ENCODE peak calls at places on chromosomes 4 and X, in seven cellular contexts. S is SK-N-SH, T is H1, O is GM12892, C is K562, W is HepG2, D is GM12878. R is an unnamed sample.

GRCh38 chr4:151144329-151145072 is 45.1 kb downstream of the RPS3A start:
- DNase-seq in S (no peak), T (no peak), C (no peak), D (no peak), W (no peak), O (no peak), R (no peak)

GRCh38 chr4:169359961-169360360 is 89.2 kb upstream of the SH3RF1 start:
- DNase-seq in T (no peak), D (no peak), O (no peak), S (no peak), W (no peak), C (no peak), R (no peak)

GRCh38 chrX:7385131-7385530 is 237.2 kb upstream of the PUDP start:
- DNase-seq in D (no peak), W (no peak), O (no peak), S (no peak), T (no peak), C (no peak), R (no peak)

GRCh38 chr4:54800831-54801530 is 143.2 kb downstream of the KIT start:
- DNase-seq in T (no peak), S (no peak), C (no peak), W (no peak), O (no peak), D (no peak), R (no peak)

GRCh38 chr4:6280365-6280996 is 10.8 kb downstream of the WFS1 start:
- DNase-seq in S (no peak), O (no peak), C (no peak), W (no peak), D (no peak), T (no peak), R (no peak)

GRCh38 chr4:151206241-151207005 is 70.5 kb upstream of the PRSS48 start:
- DNase-seq in O (no peak), S (no peak), W (no peak), T (no peak), C (no peak), D (no peak), R (no peak)

GRCh38 chrX:120755066-120755846 is 120.4 kb downstream of the CT47B1 start:
- DNase-seq in S (no peak), W (peak; percentile 82), D (no peak), O (no peak), C (peak; percentile 15), T (no peak), R (no peak)

GRCh38 chrX:141989802-141990201 is 86.1 kb downstream of the MAGEC1 start:
- DNase-seq in S (no peak), D (no peak), W (no peak), T (no peak), O (no peak), C (no peak), R (no peak)

GRCh38 chrX:136166221-136166855 is 19.0 kb downstream of the FHL1 start:
- DNase-seq in W (no peak), D (no peak), C (peak; percentile 17), O (no peak), T (no peak), S (no peak), R (no peak)

GRCh38 chr4:19711871-19712270 is 539.8 kb upstream of the SLIT2 start:
- DNase-seq in C (no peak), S (no peak), D (no peak), O (no peak), T (no peak), W (no peak), R (no peak)

GRCh38 chr4:149113804-149114430 is 671.7 kb upstream of the NR3C2 start:
- DNase-seq in O (no peak), S (no peak), T (no peak), D (no peak), W (no peak), C (no peak), R (no peak)

GRCh38 chrX:69019073-69019890 is 146.0 kb downstream of the PJA1 start:
- DNase-seq in O (no peak), T (no peak), S (no peak), D (no peak), C (no peak), W (no peak), R (no peak)

GRCh38 chr4:83219344-83219990 is 65.1 kb downstream of the COQ2 start:
- DNase-seq in C (no peak), T (no peak), D (peak; percentile 77), W (no peak), O (no peak), S (no peak), R (no peak)

GRCh38 chr4:73868206-73869129 is 725 bp upstream of the CXCL1 start:
- DNase-seq in S (no peak), O (no peak), D (no peak), C (peak; percentile 39), W (no peak), T (no peak), R (no peak)

GRCh38 chr4:9765091-9765490 is 16.3 kb upstream of the DRD5 start:
- DNase-seq in T (peak; percentile 75), W (peak; percentile 15), D (no peak), C (peak; percentile 9), S (peak; percentile 23), O (no peak), R (peak; percentile 17)

DNA sequence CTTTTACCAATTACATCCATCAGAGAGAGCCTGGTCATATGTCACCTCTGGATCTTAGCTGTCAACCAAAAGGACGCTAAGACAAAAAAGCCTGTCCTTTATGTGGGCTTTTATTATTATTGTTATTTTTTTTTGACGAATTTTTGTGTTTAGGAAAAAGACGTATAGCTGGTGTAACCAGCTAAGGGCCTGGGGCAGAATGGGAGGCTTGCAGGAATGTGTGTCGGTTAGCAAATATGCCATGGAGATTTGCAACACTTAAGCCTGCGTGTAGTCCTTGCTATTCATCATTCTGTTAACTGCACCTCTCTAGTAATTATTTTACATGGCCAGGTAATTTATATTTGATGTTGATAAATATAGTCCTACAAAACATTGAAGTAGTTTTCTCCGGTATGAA is 93.5 kb downstream of the TACR3 start:
- DNase-seq in T (no peak), S (no peak), O (no peak), D (no peak), C (no peak), W (no peak), R (no peak)
- TF ChIP-seq TAF1 in T (no peak), S (no peak), O (no peak), D (no peak), C (no peak), W (no peak), R (no peak)

DNA sequence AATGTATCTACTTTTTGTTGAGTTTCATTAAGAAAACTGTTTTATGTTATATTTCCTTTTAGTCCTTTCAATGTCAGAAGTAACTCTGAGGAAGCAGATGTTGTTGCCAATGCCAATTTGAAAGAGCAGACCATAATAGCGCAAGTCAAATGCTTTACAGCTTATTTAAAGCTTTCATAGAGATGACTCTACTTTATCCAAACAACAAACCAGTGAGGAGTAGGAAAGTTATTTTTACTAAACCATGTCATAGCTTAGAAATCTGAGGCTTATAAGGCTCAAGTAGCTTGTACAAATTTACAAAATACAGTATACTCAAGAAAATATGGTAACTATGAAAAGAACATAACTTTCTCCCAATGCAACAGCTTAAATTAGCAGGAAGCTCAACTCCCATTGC is 40.1 kb upstream of the SPOCK3 start:
- DNase-seq in S (no peak), W (no peak), D (no peak), T (no peak), O (no peak), C (no peak), R (no peak)
- TF ChIP-seq TAF1 in S (no peak), W (no peak), D (no peak), T (no peak), O (no peak), C (no peak), R (no peak)

GRCh38 chr4:75432683-75433082 is 81.5 kb downstream of the RCHY1 start:
- DNase-seq in W (peak; percentile 46), T (no peak), S (peak; percentile 38), D (no peak), C (peak; percentile 54), O (no peak), R (no peak)
- TF ChIP-seq TAF1 in W (no peak), T (no peak), S (no peak), D (no peak), C (no peak), O (no peak), R (no peak)

DNA sequence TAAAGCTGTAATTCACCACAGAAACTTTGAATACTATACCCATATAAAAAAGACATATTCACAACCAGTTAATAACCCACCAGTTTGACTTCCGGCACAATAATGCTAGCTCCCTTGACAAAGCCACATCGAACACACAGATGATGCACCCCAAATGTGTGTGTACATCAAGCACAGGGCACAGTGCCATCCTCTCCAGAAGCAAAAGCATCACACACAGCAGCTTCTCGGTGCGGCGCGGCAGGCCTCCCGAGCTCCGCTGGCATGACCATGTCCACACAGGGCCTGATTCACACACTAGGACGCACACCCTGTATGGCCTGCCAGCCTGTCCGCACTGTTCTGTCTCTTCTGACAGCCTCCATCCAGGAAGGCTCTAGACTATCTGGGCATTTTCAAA is 88.0 kb downstream of the LEF1 start:
- DNase-seq in W (no peak), D (no peak), T (no peak), S (no peak), O (no peak), C (no peak), R (no peak)
- TF ChIP-seq TAF1 in W (no peak), D (no peak), T (no peak), S (no peak), O (no peak), C (no peak), R (no peak)

DNA sequence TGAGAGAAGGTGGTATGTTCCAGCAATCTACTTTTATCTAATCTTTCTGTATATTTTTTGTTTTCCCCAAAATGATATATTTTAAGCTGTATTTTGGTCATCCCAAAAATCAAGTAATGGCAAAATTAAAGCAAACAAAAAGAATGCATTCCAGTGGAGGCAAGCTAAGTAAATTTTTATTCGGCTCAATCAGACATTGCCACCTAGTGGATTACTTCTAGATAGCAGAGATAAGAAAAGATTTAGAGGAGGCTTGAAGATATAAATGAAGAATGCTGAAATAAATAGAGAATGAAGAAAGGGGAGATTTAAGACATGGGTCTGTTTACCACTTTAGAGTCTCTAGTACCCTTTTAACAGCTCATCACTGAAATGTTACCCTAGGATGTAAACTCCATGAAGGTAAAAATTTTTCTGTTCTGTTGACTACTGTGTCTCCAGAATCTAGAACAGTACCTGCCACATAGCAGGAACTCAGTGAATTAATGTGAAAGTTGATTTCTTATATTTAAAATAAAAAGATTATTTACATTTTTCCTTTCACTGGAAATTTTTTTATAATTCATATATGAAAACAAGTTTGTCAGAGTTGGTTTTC is 110.9 kb upstream of the ANK2 start:
- DNase-seq in T (no peak), D (no peak), O (no peak), C (peak; percentile 7), S (peak; percentile 38), W (peak; percentile 14), R (peak; percentile 5)
- TF ChIP-seq TAF1 in T (no peak), D (no peak), O (no peak), C (no peak), S (no peak), W (no peak), R (no peak)

DNA sequence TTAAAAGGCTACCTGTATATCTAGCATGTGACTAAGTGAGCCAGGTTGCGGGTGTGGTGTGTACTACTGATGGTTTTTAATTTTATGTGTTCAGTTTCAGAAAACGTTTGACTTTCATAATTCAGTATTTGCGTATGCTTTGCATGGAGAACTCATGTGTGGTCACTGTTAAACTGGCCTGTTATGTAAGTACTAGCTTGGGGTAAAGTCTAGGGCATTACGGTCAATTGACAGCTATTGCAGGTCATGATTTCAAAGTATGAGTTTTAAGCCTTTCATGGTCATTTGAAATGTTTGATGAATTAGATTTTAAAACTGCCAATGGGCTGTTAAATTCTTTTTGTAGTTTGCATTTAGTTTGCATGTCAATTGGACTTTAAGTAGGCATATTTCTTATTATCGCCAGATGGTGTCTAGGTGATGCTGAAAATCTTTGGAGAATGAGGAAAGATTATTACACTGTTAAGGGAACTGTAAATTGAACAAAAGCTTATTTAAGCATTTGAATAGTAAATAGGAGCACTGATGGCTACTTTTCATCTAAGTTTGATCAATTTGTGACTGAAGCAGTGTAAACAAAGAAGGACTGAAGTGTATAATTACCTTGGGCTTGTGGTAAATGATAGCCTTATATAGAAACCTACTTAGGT is 563.4 kb downstream of the DACH2 start:
- DNase-seq in W (no peak), O (no peak), C (no peak), S (no peak), T (no peak), D (no peak), R (no peak)
- TF ChIP-seq TAF1 in W (no peak), O (no peak), C (no peak), S (no peak), T (no peak), D (no peak), R (no peak)